ENCODE peak calls at places on chromosomes 6 and 20, in nine cellular contexts. V is AG20443, W is NCI-H2081, L is brain microvascular endothelial cell, F is GM18507, A is mammary epithelial cell, D is A673, Z is body of pancreas, R is kidney tubule cell. O is an unnamed sample.

GRCh38 chr6:149723771-149724417 is 6.0 kb upstream of the LATS1 start:
- DNase-seq in V (peak), W (peak), L (peak), F (no peak), A (peak), D (peak), Z (peak), R (peak), O (peak)

GRCh38 chr6:46490425-46491200 is 636 bp downstream of the RCAN2 start:
- DNase-seq in V (peak), W (no peak), L (no peak), F (no peak), A (no peak), D (peak), Z (peak), R (peak), O (no peak)

GRCh38 chr6:139820191-139820590 is 445.7 kb upstream of the CITED2 start:
- DNase-seq in V (peak), W (no peak), L (peak), F (no peak), A (peak), D (peak), Z (no peak), R (peak), O (peak)

GRCh38 chr6:5457036-5457435 is 195.7 kb downstream of the FARS2 start:
- DNase-seq in V (peak), W (peak), L (no peak), F (no peak), A (peak), D (no peak), Z (peak), R (peak), O (peak)

GRCh38 chr20:6829510-6830116 is 62.1 kb downstream of the BMP2 start:
- DNase-seq in V (no peak), W (no peak), L (no peak), F (no peak), A (peak), D (no peak), Z (no peak), R (no peak), O (peak)

GRCh38 chr6:24583463-24584389 is 62.3 kb downstream of the KIAA0319 start:
- DNase-seq in V (peak), W (peak), L (peak), F (no peak), A (peak), D (peak), Z (peak), R (peak), O (peak)

GRCh38 chr6:135310291-135310690 is 129.2 kb downstream of the MYB start:
- DNase-seq in V (no peak), W (no peak), L (no peak), F (no peak), A (no peak), D (no peak), Z (no peak), R (no peak), O (peak)

GRCh38 chr20:15654208-15654649 is 919.0 kb downstream of the KIF16B start:
- DNase-seq in V (peak), W (peak), L (peak), F (peak), A (peak), D (peak), Z (peak), R (peak), O (peak)

GRCh38 chr6:113361014-113361645 is 496.0 kb upstream of the MARCKS start:
- DNase-seq in V (peak), W (no peak), L (peak), F (no peak), A (peak), D (no peak), Z (no peak), R (peak), O (peak)